ENCODE peak calls at places on chromosomes 7 and 10, in five cellular contexts. E is SW480; W is stimulated activated CD4-positive, alpha-beta T cell treated with anti-CD3 and anti-CD28 coated beads, Interleukin-2, amount 100 ng/mL, for 48 hours; X is GM20000; I is GM03348. B is an unnamed sample.

GRCh38 chr7:21547511-21547910 is 4.7 kb downstream of the DNAH11 start:
- DNase-seq in I (no peak), E (no peak), X (no peak), W (no peak), B (no peak)

GRCh38 chr10:58282615-58283014 is 13.7 kb downstream of the CISD1 start:
- DNase-seq in I (no peak), W (no peak), E (no peak), X (peak; percentile 51), B (no peak)

GRCh38 chr10:8049874-8050560 is 4.5 kb upstream of the GATA3 start:
- DNase-seq in W (no peak), E (peak; percentile 45), I (no peak), X (no peak), B (no peak)

GRCh38 chr7:108358553-108358952 is 97.7 kb downstream of the NRCAM start:
- DNase-seq in E (peak; percentile 85), X (no peak), W (no peak), I (peak; percentile 17), B (no peak)

GRCh38 chr10:108469940-108470339 is 1305.4 kb upstream of the SORCS1 start:
- DNase-seq in W (no peak), I (no peak), X (no peak), E (no peak), B (no peak)

GRCh38 chr7:90387470-90388240 is 15.6 kb upstream of the CLDN12 start:
- DNase-seq in I (no peak), E (no peak), X (no peak), W (no peak), B (no peak)

GRCh38 chr7:87628780-87629569 is 777 bp downstream of the RUNDC3B start:
- DNase-seq in X (peak; percentile 15), E (peak; percentile 79), I (peak; percentile 16), W (peak; percentile 1), B (no peak)

GRCh38 chr10:69748621-69749020 is 53.1 kb upstream of the COL13A1 start:
- DNase-seq in I (peak; percentile 46), X (no peak), E (no peak), W (no peak), B (no peak)

GRCh38 chr10:111716032-111716431 is 467.5 kb downstream of the GPAM start:
- DNase-seq in I (no peak), E (peak; percentile 1), X (no peak), W (no peak), B (no peak)

GRCh38 chr7:27651702-27652101 is 11.0 kb downstream of the HIBADH start:
- DNase-seq in E (no peak), W (no peak), X (no peak), I (peak; percentile 8), B (no peak)

GRCh38 chr7:142319970-142320369 is 62.1 kb upstream of the PRSS58 start:
- DNase-seq in X (no peak), I (no peak), W (peak; percentile 15), E (no peak), B (no peak)

B was measured in keratinocyte.